ENCODE peak calls at places on chromosomes 2 and 18, in four cellular contexts. One of them, this sample, is unnamed.

GRCh38 chr2:174662459-174662858 is 64.9 kb upstream of the WIPF1 start:
- DNase-seq in NCI-H2081: no peak
- DNase-seq in aorta: no peak
- DNase-seq in HCT116: no peak
- DNase-seq in this sample: no peak

GRCh38 chr2:60707750-60708371 is 48.2 kb upstream of the PAPOLG start:
- DNase-seq in NCI-H2081: peak
- DNase-seq in aorta: no peak
- DNase-seq in HCT116: peak
- DNase-seq in this sample: peak

GRCh38 chr18:10023853-10024638 is 110.2 kb downstream of the VAPA start:
- DNase-seq in NCI-H2081: peak
- DNase-seq in HCT116: no peak
- DNase-seq in aorta: no peak
- DNase-seq in this sample: no peak

GRCh38 chr2:186641807-186642321 is 52.0 kb upstream of the FAM171B start:
- DNase-seq in NCI-H2081: peak
- DNase-seq in aorta: no peak
- DNase-seq in HCT116: peak
- DNase-seq in this sample: peak

GRCh38 chr18:9421096-9421495 is 54.2 kb upstream of the RALBP1 start:
- DNase-seq in HCT116: no peak
- DNase-seq in aorta: no peak
- DNase-seq in NCI-H2081: no peak
- DNase-seq in this sample: no peak

GRCh38 chr2:37573818-37574388 is 97.5 kb downstream of the CDC42EP3 start:
- DNase-seq in aorta: no peak
- DNase-seq in NCI-H2081: no peak
- DNase-seq in HCT116: no peak
- DNase-seq in this sample: no peak

GRCh38 chr18:54149078-54149697 is 75.3 kb downstream of the MBD2 start:
- DNase-seq in NCI-H2081: no peak
- DNase-seq in aorta: no peak
- DNase-seq in HCT116: peak
- DNase-seq in this sample: no peak

GRCh38 chr2:230871361-230872150 is 6.8 kb downstream of the ITM2C start:
- DNase-seq in NCI-H2081: no peak
- DNase-seq in HCT116: no peak
- DNase-seq in aorta: no peak
- DNase-seq in this sample: no peak

GRCh38 chr18:2415656-2416055 is 155.6 kb downstream of the METTL4 start:
- DNase-seq in aorta: peak
- DNase-seq in HCT116: no peak
- DNase-seq in NCI-H2081: no peak
- DNase-seq in this sample: no peak

GRCh38 chr2:177298191-177298590 is 33.7 kb upstream of the NFE2L2 start:
- DNase-seq in NCI-H2081: no peak
- DNase-seq in aorta: no peak
- DNase-seq in HCT116: no peak
- DNase-seq in this sample: no peak

GRCh38 chr2:56448999-56449431 is 265.2 kb downstream of the CCDC85A start:
- DNase-seq in HCT116: no peak
- DNase-seq in NCI-H2081: no peak
- DNase-seq in aorta: peak
- DNase-seq in this sample: peak

GRCh38 chr2:84719434-84719833 is 161.4 kb downstream of the TRABD2A start:
- DNase-seq in HCT116: no peak
- DNase-seq in aorta: no peak
- DNase-seq in NCI-H2081: no peak
- DNase-seq in this sample: no peak

This sample was measured in LNCaP clone FGC.